ENCODE peak calls at places on chromosomes 11 and 22, in ten cellular contexts. D is A549; N is ELR; L is iris pigment epithelial cell; Q is CD8-positive, alpha-beta memory T cell; U is GDM1; F is thyroid gland; W is BJ; S is IMR-90; M is tibial artery. B is an unnamed sample.
A peak's percentile ranks its signal among the peaks of the same experiment; 100 is the strongest.

GRCh38 chr11:70948416-70948815 is 304.0 kb downstream of the SHANK2 start:
- DNase-seq in U (no peak), Q (no peak), F (peak; percentile 44), L (no peak), S (no peak), D (no peak), M (no peak), W (no peak), N (no peak), B (no peak)

GRCh38 chr11:97514446-97514845 is 1124.6 kb downstream of the JRKL start:
- DNase-seq in Q (no peak), M (no peak), D (no peak), W (no peak), L (no peak), S (no peak), F (no peak), U (no peak), N (no peak), B (no peak)

GRCh38 chr11:73366265-73366610 is 10.0 kb upstream of the RELT start:
- DNase-seq in N (no peak), M (no peak), L (no peak), D (no peak), U (no peak), F (no peak), S (no peak), Q (peak; percentile 72), W (no peak), B (no peak)

GRCh38 chr22:29145321-29146072 is 60.2 kb upstream of the EMID1 start:
- DNase-seq in U (no peak), D (no peak), M (no peak), Q (no peak), S (no peak), N (no peak), L (no peak), F (no peak), W (no peak), B (no peak)

GRCh38 chr11:102981324-102981910 is 25.9 kb upstream of the MMP13 start:
- DNase-seq in Q (no peak), F (no peak), S (peak; percentile 65), M (no peak), N (peak; percentile 54), D (no peak), U (no peak), W (no peak), L (peak; percentile 56), B (no peak)

GRCh38 chr11:36065436-36065835 is 121.6 kb downstream of the LDLRAD3 start:
- DNase-seq in W (no peak), M (no peak), Q (no peak), N (peak; percentile 24), U (no peak), D (no peak), F (no peak), L (peak; percentile 92), S (peak; percentile 68), B (no peak)

GRCh38 chr11:27216268-27217149 is 146.5 kb downstream of the CCDC34 start:
- DNase-seq in W (no peak), N (no peak), M (no peak), F (peak; percentile 61), S (peak; percentile 75), D (no peak), Q (no peak), U (no peak), L (peak; percentile 41), B (no peak)

GRCh38 chr22:31244044-31244942 is 32.2 kb downstream of the LIMK2 start:
- DNase-seq in F (peak; percentile 43), S (peak; percentile 80), D (peak; percentile 63), U (no peak), L (peak; percentile 95), M (no peak), N (peak; percentile 87), Q (no peak), W (peak; percentile 52), B (no peak)

GRCh38 chr22:21865041-21865440 is 2.4 kb downstream of the MAPK1 start:
- DNase-seq in M (peak; percentile 75), N (peak; percentile 90), Q (no peak), S (peak; percentile 91), D (no peak), U (no peak), F (peak; percentile 25), W (peak; percentile 39), L (peak; percentile 93), B (peak; percentile 22)

GRCh38 chr11:75938543-75938942 is 123.5 kb downstream of the UVRAG start:
- DNase-seq in L (peak; percentile 60), N (peak; percentile 38), S (peak; percentile 45), Q (no peak), W (no peak), U (no peak), M (no peak), F (no peak), D (no peak), B (no peak)

GRCh38 chr22:19120829-19121630 is 1.2 kb downstream of the DGCR2 start:
- DNase-seq in F (peak; percentile 87), W (no peak), S (peak; percentile 33), L (peak; percentile 48), M (no peak), U (no peak), Q (no peak), N (peak; percentile 75), D (peak; percentile 47), B (no peak)

GRCh38 chr11:2574043-2574552 is 125.7 kb downstream of the KCNQ1OT1 start:
- DNase-seq in S (no peak), D (no peak), M (peak; percentile 8), N (no peak), L (no peak), F (no peak), Q (no peak), U (no peak), W (no peak), B (no peak)

GRCh38 chr22:19757985-19758895 is 2.3 kb upstream of the TBX1 start:
- DNase-seq in N (no peak), D (no peak), M (no peak), F (no peak), L (no peak), U (no peak), S (no peak), W (no peak), Q (no peak), B (no peak)

GRCh38 chr11:8063319-8063718 is 17.7 kb upstream of the TUB start:
- DNase-seq in M (peak; percentile 65), N (no peak), Q (no peak), L (peak; percentile 72), S (peak; percentile 72), W (no peak), F (peak; percentile 62), U (no peak), D (no peak), B (no peak)

GRCh38 chr22:17257091-17257490 is 37.9 kb upstream of the ADA2 start:
- DNase-seq in S (no peak), N (no peak), F (no peak), U (no peak), Q (no peak), D (no peak), W (no peak), L (no peak), M (no peak), B (no peak)

GRCh38 chr22:48376428-48376827 is 1451.2 kb downstream of the BRD1 start:
- DNase-seq in S (no peak), N (no peak), Q (no peak), M (no peak), U (no peak), W (no peak), D (no peak), L (no peak), F (no peak), B (no peak)

GRCh38 chr11:17208257-17208999 is 642 bp upstream of the PIK3C2A start:
- DNase-seq in D (peak; percentile 84), Q (no peak), W (no peak), M (peak; percentile 34), U (peak; percentile 26), N (peak; percentile 76), L (peak; percentile 81), S (peak; percentile 59), F (peak; percentile 74), B (peak; percentile 69)

GRCh38 chr22:36926309-36926708 is 12.9 kb downstream of the CSF2RB start:
- DNase-seq in S (no peak), W (no peak), M (no peak), U (no peak), F (no peak), Q (no peak), N (no peak), L (no peak), D (no peak), B (no peak)

GRCh38 chr11:67563354-67564114 is 20.1 kb upstream of the GSTP1 start:
- DNase-seq in D (peak; percentile 94), F (peak; percentile 74), L (peak; percentile 96), Q (no peak), M (peak; percentile 33), W (peak; percentile 69), U (no peak), N (peak; percentile 91), S (peak; percentile 96), B (no peak)

GRCh38 chr11:91761406-91762027 is 463.1 kb upstream of the FAT3 start:
- DNase-seq in D (no peak), F (no peak), Q (no peak), M (no peak), S (no peak), L (no peak), U (no peak), W (no peak), N (no peak), B (no peak)

GRCh38 chr11:8661036-8661435 is 21.4 kb downstream of the TRIM66 start:
- DNase-seq in D (no peak), U (no peak), L (no peak), M (no peak), F (no peak), S (no peak), W (no peak), N (no peak), Q (no peak), B (no peak)

GRCh38 chr11:126896025-126896424 is 104.5 kb downstream of the KIRREL3 start:
- DNase-seq in Q (no peak), M (no peak), F (no peak), D (no peak), L (no peak), W (no peak), N (no peak), U (no peak), S (no peak), B (no peak)

GRCh38 chr11:64461081-64461480 is 102.1 kb downstream of the RPS6KA4 start:
- DNase-seq in F (no peak), N (no peak), Q (no peak), M (no peak), L (no peak), S (no peak), W (no peak), D (no peak), U (no peak), B (no peak)

GRCh38 chr11:71251159-71251721 is 1.1 kb downstream of the SHANK2 start:
- DNase-seq in D (no peak), S (no peak), M (no peak), L (no peak), Q (no peak), U (no peak), N (no peak), F (peak; percentile 77), W (no peak), B (no peak)

GRCh38 chr11:58495906-58496305 is 12.0 kb downstream of the OR5B21 start:
- DNase-seq in S (no peak), D (no peak), Q (no peak), U (no peak), N (no peak), M (no peak), W (no peak), L (no peak), F (no peak), B (no peak)

GRCh38 chr11:70490208-70490607 is 91.9 kb downstream of the CTTN start:
- DNase-seq in F (no peak), L (no peak), M (no peak), S (no peak), N (no peak), W (no peak), Q (no peak), D (no peak), U (no peak), B (no peak)

GRCh38 chr11:123351375-123351774 is 78.7 kb upstream of the GRAMD1B start:
- DNase-seq in W (no peak), S (no peak), N (no peak), Q (no peak), U (no peak), D (no peak), L (no peak), F (no peak), M (no peak), B (no peak)

B was measured in Kasumi-1.